ENCODE peak calls at places on chromosomes 13 and 19, in eight cellular contexts. W, D, R, M, Z, H, L and J are unnamed samples.

GRCh38 chr13:52786747-52787146 is 47.1 kb upstream of the CNMD start:
- DNase-seq in R (no peak), L (no peak), H (no peak), W (no peak), D (no peak), M (no peak), Z (no peak), J (peak)

GRCh38 chr13:51822106-51822840 is 18.3 kb upstream of the DHRS12 start:
- DNase-seq in R (no peak), W (no peak), L (no peak), H (no peak), Z (no peak), D (no peak), M (no peak), J (no peak)

GRCh38 chr19:6720369-6721112 is at the start of gene C3:
- DNase-seq in H (peak), L (peak), D (no peak), Z (no peak), R (no peak), M (peak), W (peak), J (peak)

GRCh38 chr13:67369895-67370660 is 139.9 kb upstream of the PCDH9 start:
- DNase-seq in W (no peak), D (no peak), H (peak), Z (no peak), L (no peak), R (peak), M (peak), J (peak)

GRCh38 chr19:5627395-5627904 is 4.6 kb downstream of the SAFB start:
- DNase-seq in R (peak), H (peak), Z (no peak), L (peak), W (no peak), D (peak), M (no peak), J (peak)

GRCh38 chr13:32426191-32426980 is 1.5 kb downstream of the N4BP2L1 start:
- DNase-seq in Z (no peak), H (peak), R (no peak), M (peak), D (no peak), L (no peak), W (no peak), J (peak)

GRCh38 chr13:27219611-27220010 is 31.7 kb upstream of the RPL21 start:
- DNase-seq in R (no peak), M (no peak), Z (no peak), W (no peak), L (no peak), D (no peak), H (no peak), J (no peak)

GRCh38 chr13:20182231-20182846 is 10.4 kb downstream of the GJB2 start:
- DNase-seq in L (peak), R (peak), W (peak), M (peak), Z (peak), H (peak), D (no peak), J (peak)

GRCh38 chr19:49738242-49738641 is 24.9 kb downstream of the TSKS start:
- DNase-seq in H (no peak), L (no peak), D (no peak), W (no peak), Z (no peak), M (no peak), R (no peak), J (no peak)

GRCh38 chr13:32299893-32300292 is 15.3 kb downstream of the ZAR1L start:
- DNase-seq in H (no peak), Z (no peak), M (no peak), L (no peak), R (no peak), D (no peak), W (no peak), J (no peak)

GRCh38 chr19:5832527-5833216 is 6.8 kb downstream of the FUT6 start:
- DNase-seq in M (no peak), L (no peak), D (no peak), H (no peak), Z (no peak), R (no peak), W (no peak), J (no peak)

GRCh38 chr13:106599875-106600797 is 32.2 kb upstream of the ARGLU1 start:
- DNase-seq in W (no peak), Z (no peak), L (no peak), R (peak), M (no peak), H (peak), D (no peak), J (peak)

GRCh38 chr13:25490236-25490635 is 118.5 kb downstream of the ATP8A2 start:
- DNase-seq in R (no peak), Z (no peak), D (no peak), H (no peak), M (no peak), L (no peak), W (no peak), J (no peak)

GRCh38 chr19:55606471-55606787 is 982 bp downstream of the ZNF865 start:
- DNase-seq in L (no peak), W (no peak), R (no peak), H (no peak), M (no peak), D (no peak), Z (no peak), J (no peak)

GRCh38 chr13:49844191-49844590 is 51.7 kb upstream of the KPNA3 start:
- DNase-seq in D (no peak), W (no peak), Z (no peak), H (peak), M (no peak), R (no peak), L (no peak), J (no peak)

GRCh38 chr13:21641629-21642028 is 29.2 kb upstream of the FGF9 start:
- DNase-seq in M (no peak), L (no peak), R (no peak), H (no peak), W (no peak), Z (no peak), D (no peak), J (no peak)

GRCh38 chr13:35699181-35699580 is 222.7 kb upstream of the MAB21L1 start:
- DNase-seq in M (no peak), R (peak), W (no peak), D (no peak), L (no peak), Z (no peak), H (peak), J (peak)

GRCh38 chr13:110771194-110771593 is 57.7 kb downstream of the ING1 start:
- DNase-seq in M (no peak), Z (no peak), L (no peak), W (no peak), R (no peak), D (no peak), H (no peak), J (peak)

GRCh38 chr13:30107126-30107525 is 200.2 kb downstream of the KATNAL1 start:
- DNase-seq in M (no peak), Z (no peak), D (no peak), L (peak), R (no peak), W (no peak), H (no peak), J (no peak)

GRCh38 chr19:5434351-5434917 is 20.8 kb upstream of the ZNRF4 start:
- DNase-seq in D (no peak), R (peak), M (no peak), W (no peak), L (no peak), Z (no peak), H (peak), J (peak)

GRCh38 chr13:37685206-37685605 is 86.6 kb upstream of the POSTN start:
- DNase-seq in M (no peak), H (no peak), R (peak), L (no peak), W (no peak), D (no peak), Z (no peak), J (no peak)

GRCh38 chr13:40639226-40639681 is 27.2 kb downstream of the FOXO1 start:
- DNase-seq in H (peak), Z (no peak), L (peak), W (peak), R (no peak), D (no peak), M (no peak), J (peak)

GRCh38 chr19:3048190-3048533 is 14.1 kb downstream of the TLE5 start:
- DNase-seq in Z (no peak), H (no peak), M (no peak), D (no peak), W (no peak), R (no peak), L (no peak), J (no peak)

GRCh38 chr13:73901324-73902068 is 232.7 kb downstream of the KLF12 start:
- DNase-seq in Z (no peak), D (no peak), H (no peak), L (no peak), R (no peak), M (no peak), W (no peak), J (no peak)